ENCODE peak calls at places on chromosomes 7 and 10, in ten cellular contexts. G is PC-3, W is right lobe of liver, C is Panc1, I is Peyer's patch, T is DND-41, J is Caco-2, Z is breast epithelium, E is psoas muscle, Y is fibroblast of lung. M is an unnamed sample.

GRCh38 chr10:117092386-117092785 is 45.7 kb downstream of the VAX1 start:
- DNase-seq in G (no peak), W (no peak), C (no peak), I (no peak), T (no peak), J (no peak), Z (no peak), E (no peak), Y (no peak), M (no peak)

GRCh38 chr7:18429547-18429946 is 66.0 kb upstream of the HDAC9 start:
- DNase-seq in G (peak; percentile 79), W (no peak), C (no peak), I (no peak), T (no peak), J (no peak), Z (no peak), E (no peak), Y (peak; percentile 67), M (no peak)

GRCh38 chr7:91512958-91513357 is 248.7 kb downstream of the FZD1 start:
- DNase-seq in G (peak; percentile 9), W (no peak), C (no peak), I (no peak), T (no peak), J (no peak), Z (no peak), E (no peak), Y (peak; percentile 51), M (no peak)

GRCh38 chr7:16564909-16565426 is 38.3 kb downstream of the LRRC72 start:
- DNase-seq in G (peak; percentile 82), W (no peak), C (peak; percentile 42), I (no peak), T (peak; percentile 11), J (no peak), Z (no peak), E (no peak), Y (peak; percentile 33), M (no peak)

GRCh38 chr10:103980246-103980906 is 13.4 kb downstream of the SLK start:
- DNase-seq in G (no peak), W (no peak), C (no peak), I (no peak), T (no peak), J (no peak), Z (no peak), E (no peak), Y (peak; percentile 16), M (no peak)

GRCh38 chr7:101985646-101986199 is 168.3 kb downstream of the CUX1 start:
- DNase-seq in G (no peak), W (no peak), C (no peak), I (no peak), T (no peak), J (no peak), Z (no peak), E (no peak), Y (no peak), M (no peak)

GRCh38 chr10:21083861-21084260 is 186.8 kb upstream of the NEBL start:
- DNase-seq in G (peak; percentile 97), W (no peak), C (no peak), I (no peak), T (no peak), J (no peak), Z (no peak), E (no peak), Y (no peak), M (no peak)

GRCh38 chr10:129918401-129918800 is 45.7 kb downstream of the EBF3 start:
- DNase-seq in G (no peak), W (no peak), C (no peak), I (no peak), T (no peak), J (no peak), Z (no peak), E (no peak), Y (no peak), M (no peak)

GRCh38 chr7:8131694-8132605 is 130.0 kb downstream of the ICA1 start:
- DNase-seq in G (no peak), W (no peak), C (no peak), I (peak; percentile 63), T (peak; percentile 33), J (no peak), Z (no peak), E (no peak), Y (no peak), M (peak; percentile 75)

GRCh38 chr10:23067337-23067736 is 28.0 kb upstream of the MSRB2 start:
- DNase-seq in G (no peak), W (no peak), C (no peak), I (no peak), T (no peak), J (no peak), Z (no peak), E (no peak), Y (no peak), M (no peak)

GRCh38 chr7:92255308-92255707 is 9.5 kb downstream of the ANKIB1 start:
- DNase-seq in G (peak; percentile 59), W (no peak), C (no peak), I (no peak), T (no peak), J (no peak), Z (no peak), E (no peak), Y (peak; percentile 97), M (no peak)

DNA sequence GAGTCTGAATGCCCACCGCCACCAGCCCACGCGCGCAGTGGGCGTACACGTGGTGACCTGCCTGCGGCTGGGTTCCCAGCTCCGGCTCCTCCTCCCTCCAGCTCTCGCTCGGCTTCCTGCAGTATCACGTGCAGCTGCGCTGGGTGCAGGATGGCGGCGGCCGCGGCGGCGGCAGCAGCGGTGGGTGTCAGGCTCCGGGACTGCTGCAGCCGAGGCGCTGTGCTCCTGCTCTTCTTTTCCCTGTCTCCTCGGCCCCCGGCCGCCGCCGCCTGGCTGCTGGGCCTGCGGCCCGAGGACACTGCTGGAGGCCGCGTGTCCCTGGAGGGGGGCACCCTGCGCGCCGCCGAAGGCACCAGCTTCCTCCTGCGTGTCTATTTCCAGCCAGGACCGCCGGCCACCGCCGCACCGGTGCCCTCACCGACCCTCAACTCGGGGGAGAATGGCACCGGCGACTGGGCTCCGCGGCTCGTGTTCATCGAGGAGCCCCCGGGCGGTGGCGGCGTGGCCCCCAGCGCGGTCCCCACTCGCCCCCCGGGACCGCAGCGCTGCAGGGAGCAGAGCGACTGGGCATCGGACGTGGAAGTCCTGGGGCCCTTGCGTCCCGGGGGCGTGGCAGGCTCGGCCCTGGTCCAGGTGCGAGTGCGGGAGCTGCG is at the start of gene CNNM1:
- DNase-seq in G (peak; percentile 45), W (peak; percentile 34), C (no peak), I (peak; percentile 49), T (no peak), J (no peak), Z (no peak), E (no peak), Y (no peak), M (peak; percentile 59)
- H3K27me3 ChIP-seq in G (no peaks in the 10 kb centered on the region), W (peaks cover 20% of the 10 kb centered on the region), C (no peaks in the 10 kb centered on the region), I (no peaks in the 10 kb centered on the region), T (peaks cover 5% of the 10 kb centered on the region), J (no peaks in the 10 kb centered on the region), Z (peaks cover 20% of the 10 kb centered on the region), E (peaks cover 20% of the 10 kb centered on the region), Y (peaks cover 6% of the 10 kb centered on the region), M (no peaks in the 10 kb centered on the region)

DNA sequence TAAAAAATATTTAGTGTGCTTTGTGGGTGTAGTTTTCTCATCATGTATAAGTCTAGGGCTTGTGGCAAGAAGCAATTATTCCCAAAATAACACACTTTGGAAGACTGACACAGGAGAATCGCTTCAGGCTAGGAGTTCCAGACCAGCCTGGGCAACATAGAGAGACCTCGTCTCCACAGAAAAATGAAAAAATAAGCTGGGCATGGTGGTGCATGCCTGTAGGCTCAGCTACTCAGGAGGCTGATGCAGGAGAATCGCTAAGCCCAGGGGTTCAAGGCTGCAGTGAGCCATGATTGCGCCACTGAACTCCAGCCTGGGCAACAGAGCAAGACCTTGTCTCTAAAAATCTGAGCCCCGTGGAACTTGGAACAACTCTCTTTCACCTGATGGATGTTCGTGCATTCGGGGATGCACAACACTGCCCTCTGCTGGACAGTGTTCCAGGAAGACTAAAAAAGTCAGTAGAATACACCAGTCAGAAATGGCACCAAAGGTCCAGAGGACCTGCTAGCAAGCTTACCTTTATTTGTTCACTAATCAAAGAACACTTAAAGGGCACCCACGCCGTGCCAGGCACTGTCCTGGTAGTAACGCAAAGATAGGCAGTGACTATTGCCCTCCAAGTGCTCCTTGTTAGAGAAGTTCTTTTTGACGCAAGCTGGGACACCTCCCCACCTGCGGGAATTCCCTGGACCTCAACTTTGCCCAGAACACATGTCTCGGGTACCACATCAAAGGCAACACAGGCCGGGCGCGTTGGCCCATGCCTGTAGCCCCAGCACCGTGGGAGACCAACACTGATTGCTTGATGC is 81.9 kb upstream of the CALN1 start:
- DNase-seq in G (peak; percentile 76), W (peak; percentile 53), C (peak; percentile 28), I (peak; percentile 69), T (peak; percentile 72), J (peak; percentile 68), Z (no peak), E (peak; percentile 24), Y (peak; percentile 25), M (peak; percentile 48)
- TF ChIP-seq CTCF in G (peak; percentile 74), W (peak; percentile 74), C (peak; percentile 85), I (peak; percentile 42), T (peak; percentile 81), J (peak; percentile 85), Z (peak; percentile 36), E (peak; percentile 53), Y (peak; percentile 22), M (peak; percentile 75)

GRCh38 chr10:71849461-71849908 is 1.6 kb downstream of the PSAP start:
- DNase-seq in G (no peak), W (no peak), C (no peak), I (no peak), T (peak; percentile 39), J (no peak), Z (no peak), E (no peak), Y (no peak), M (no peak)
- H3K4me3 ChIP-seq in G (peak overlapping the region; percentile 94), W (peak overlapping the region; percentile 91), C (peak overlapping the region; percentile 78), I (peak overlapping the region; percentile 93), T (peak overlapping the region; percentile 69), J (peak overlapping the region; percentile 75), Z (peak overlapping the region; percentile 88), E (peak overlapping the region; percentile 82), Y (peak overlapping the region; percentile 82), M (peak overlapping the region; percentile 96)

GRCh38 chr10:61845196-61845949 is 56.1 kb upstream of the ARID5B start:
- DNase-seq in G (peak; percentile 43), W (no peak), C (no peak), I (peak; percentile 52), T (no peak), J (no peak), Z (no peak), E (no peak), Y (no peak), M (no peak)

GRCh38 chr10:61845950-61846268 is 55.6 kb upstream of the ARID5B start:
- DNase-seq in G (no peak), W (no peak), C (no peak), I (no peak), T (no peak), J (no peak), Z (no peak), E (no peak), Y (peak; percentile 73), M (no peak)

GRCh38 chr10:61846370-61847031 is 55.0 kb upstream of the ARID5B start:
- DNase-seq in G (no peak), W (no peak), C (no peak), I (no peak), T (no peak), J (no peak), Z (no peak), E (no peak), Y (no peak), M (no peak)

GRCh38 chr10:61847087-61847486 is 54.4 kb upstream of the ARID5B start:
- DNase-seq in G (no peak), W (no peak), C (no peak), I (no peak), T (no peak), J (no peak), Z (no peak), E (no peak), Y (peak; percentile 38), M (no peak)

GRCh38 chr10:61847640-61848039 is 53.9 kb upstream of the ARID5B start:
- DNase-seq in G (peak; percentile 64), W (no peak), C (no peak), I (no peak), T (no peak), J (no peak), Z (no peak), E (no peak), Y (peak; percentile 61), M (no peak)
- H3K27me3 ChIP-seq in G (no peaks in the 10 kb centered on the region), W (no peaks in the 10 kb centered on the region), C (no peaks in the 10 kb centered on the region), I (no peaks in the 10 kb centered on the region), T (no peaks in the 10 kb centered on the region), J (no peaks in the 10 kb centered on the region), Z (no peaks in the 10 kb centered on the region), E (no peaks in the 10 kb centered on the region), Y (no peaks in the 10 kb centered on the region), M (no peaks in the 10 kb centered on the region)

M was measured in GM06990.